ENCODE peak calls at places on chromosome 14, in six cellular contexts. P is CD8-positive, alpha-beta memory T cell; A is stomach; X is A549; C is small intestine; N is heart right ventricle. R is an unnamed sample.

GRCh38 chr14:101315802-101316296 is 245.4 kb upstream of the DIO3 start:
- DNase-seq in P (no peak), A (no peak), X (no peak), C (no peak), N (no peak), R (no peak)

GRCh38 chr14:100011568-100012325 is 53.5 kb upstream of the EVL start:
- DNase-seq in P (no peak), A (no peak), X (no peak), C (peak; percentile 28), N (no peak), R (no peak)

GRCh38 chr14:69002069-69002468 is 23.0 kb upstream of the ACTN1 start:
- DNase-seq in P (no peak), A (peak; percentile 56), X (peak; percentile 51), C (peak; percentile 48), N (peak; percentile 20), R (no peak)

GRCh38 chr14:74140374-74140850 is 55.7 kb downstream of the LIN52 start:
- DNase-seq in P (no peak), A (no peak), X (no peak), C (peak; percentile 82), N (peak; percentile 39), R (no peak)

GRCh38 chr14:103188691-103189480 is 65.6 kb downstream of the TNFAIP2 start:
- DNase-seq in P (no peak), A (peak; percentile 37), X (no peak), C (peak; percentile 67), N (peak; percentile 62), R (no peak)

GRCh38 chr14:101364503-101365328 is 196.6 kb upstream of the DIO3 start:
- DNase-seq in P (no peak), A (no peak), X (no peak), C (no peak), N (no peak), R (no peak)

GRCh38 chr14:20454359-20454644 is 310 bp downstream of the OSGEP start:
- DNase-seq in P (peak; percentile 86), A (peak; percentile 88), X (peak; percentile 77), C (peak; percentile 90), N (no peak), R (no peak)

GRCh38 chr14:32560213-32560857 is 231.2 kb downstream of the AKAP6 start:
- DNase-seq in P (no peak), A (peak; percentile 31), X (peak; percentile 53), C (peak; percentile 70), N (no peak), R (no peak)

GRCh38 chr14:36773558-36773957 is 111.9 kb downstream of the PAX9 start:
- DNase-seq in P (no peak), A (no peak), X (no peak), C (no peak), N (no peak), R (no peak)

GRCh38 chr14:100063314-100063941 is 1.8 kb upstream of the EVL start:
- DNase-seq in P (peak; percentile 41), A (no peak), X (no peak), C (peak; percentile 47), N (no peak), R (no peak)

GRCh38 chr14:93304771-93305170 is 28.1 kb downstream of the BTBD7 start:
- DNase-seq in P (no peak), A (no peak), X (no peak), C (peak; percentile 71), N (no peak), R (no peak)

GRCh38 chr14:36683083-36683724 is 21.5 kb downstream of the PAX9 start:
- DNase-seq in P (no peak), A (no peak), X (no peak), C (no peak), N (no peak), R (no peak)

GRCh38 chr14:53999061-53999488 is 42.5 kb upstream of the BMP4 start:
- DNase-seq in P (no peak), A (no peak), X (no peak), C (no peak), N (no peak), R (no peak)

GRCh38 chr14:85468815-85469214 is 61.1 kb upstream of the FLRT2 start:
- DNase-seq in P (no peak), A (no peak), X (no peak), C (no peak), N (no peak), R (no peak)

GRCh38 chr14:36660736-36661505 is 739 bp upstream of the PAX9 start:
- DNase-seq in P (no peak), A (no peak), X (no peak), C (peak; percentile 30), N (no peak), R (no peak)

GRCh38 chr14:80930836-80931389 is 10.6 kb downstream of the CEP128 start:
- DNase-seq in P (peak; percentile 83), A (no peak), X (no peak), C (peak; percentile 43), N (no peak), R (no peak)

GRCh38 chr14:70585221-70585620 is 15.2 kb downstream of the MED6 start:
- DNase-seq in P (no peak), A (no peak), X (no peak), C (no peak), N (no peak), R (no peak)

GRCh38 chr14:22598896-22599244 is 770 bp downstream of the ABHD4 start:
- DNase-seq in P (peak; percentile 4), A (peak; percentile 64), X (peak; percentile 81), C (peak; percentile 73), N (no peak), R (no peak)

GRCh38 chr14:103527408-103528157 is 1.4 kb upstream of the TRMT61A start:
- DNase-seq in P (no peak), A (no peak), X (no peak), C (no peak), N (peak; percentile 19), R (no peak)

GRCh38 chr14:78902010-78902623 is 731.9 kb downstream of the NRXN3 start:
- DNase-seq in P (no peak), A (peak; percentile 31), X (no peak), C (peak; percentile 11), N (no peak), R (no peak)

GRCh38 chr14:106691601-106692291 is 1165.4 kb downstream of the TMEM121 start:
- DNase-seq in P (peak; percentile 40), A (peak; percentile 28), X (no peak), C (no peak), N (peak; percentile 20), R (no peak)

GRCh38 chr14:91310620-91311283 is 66.2 kb upstream of the GPR68 start:
- DNase-seq in P (peak; percentile 71), A (no peak), X (no peak), C (no peak), N (no peak), R (no peak)

GRCh38 chr14:24712909-24713308 is 78.9 kb upstream of the GZMB start:
- DNase-seq in P (no peak), A (no peak), X (no peak), C (no peak), N (no peak), R (no peak)

GRCh38 chr14:68957688-68958248 is 21.3 kb downstream of the ACTN1 start:
- DNase-seq in P (no peak), A (no peak), X (no peak), C (no peak), N (no peak), R (no peak)

GRCh38 chr14:68245146-68246073 is 425.8 kb downstream of the RAD51B start:
- DNase-seq in P (no peak), A (no peak), X (no peak), C (no peak), N (no peak), R (no peak)

GRCh38 chr14:51430600-51430999 is 190.6 kb downstream of the TMX1 start:
- DNase-seq in P (no peak), A (no peak), X (no peak), C (no peak), N (no peak), R (no peak)

GRCh38 chr14:106809615-106810014 is 1283.2 kb downstream of the TMEM121 start:
- DNase-seq in P (no peak), A (no peak), X (no peak), C (no peak), N (no peak), R (no peak)

GRCh38 chr14:104968541-104969401 is 9.4 kb downstream of the AHNAK2 start:
- DNase-seq in P (no peak), A (no peak), X (peak; percentile 56), C (no peak), N (no peak), R (no peak)

GRCh38 chr14:104972301-104973211 is 5.6 kb downstream of the AHNAK2 start:
- DNase-seq in P (no peak), A (peak; percentile 77), X (peak; percentile 79), C (peak; percentile 91), N (peak; percentile 11), R (no peak)

GRCh38 chr14:104969741-104970230 is 8.4 kb downstream of the AHNAK2 start:
- DNase-seq in P (no peak), A (no peak), X (no peak), C (no peak), N (peak; percentile 10), R (no peak)

GRCh38 chr14:104971447-104972240 is 6.5 kb downstream of the AHNAK2 start:
- DNase-seq in P (no peak), A (no peak), X (no peak), C (no peak), N (peak; percentile 12), R (no peak)

GRCh38 chr14:104970231-104971068 is 7.7 kb downstream of the AHNAK2 start:
- DNase-seq in P (no peak), A (peak; percentile 40), X (peak; percentile 78), C (no peak), N (peak; percentile 36), R (peak; percentile 35)
- H3K27ac ChIP-seq in P (no peak overlapping the region), A (peak overlapping the region; percentile 31), X (peak overlapping the region; percentile 97), C (no peak overlapping the region), N (no peak overlapping the region), R (peak overlapping the region; percentile 98)

DNA sequence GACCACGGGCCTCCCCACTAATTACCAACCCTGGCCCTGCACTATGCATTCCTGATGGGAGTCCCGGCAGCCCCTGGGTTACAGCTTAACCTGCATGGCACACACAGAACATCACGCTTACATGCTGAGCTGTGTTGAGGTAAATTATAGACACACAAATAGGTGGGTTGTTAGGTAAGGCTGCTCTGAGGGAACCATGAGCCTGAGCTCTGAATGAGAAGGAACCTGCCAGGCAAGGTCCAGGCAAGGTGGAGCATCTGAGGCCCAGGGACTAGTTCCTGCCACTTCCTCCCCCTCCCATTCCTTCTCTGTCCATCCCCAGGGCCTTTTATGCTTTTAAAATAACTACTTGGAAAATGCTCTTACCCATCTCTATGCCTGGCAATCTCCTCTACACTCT is 82.7 kb upstream of the ESRRB start:
- DNase-seq in P (no peak), A (no peak), X (no peak), C (no peak), N (no peak), R (no peak)
- H3K27ac ChIP-seq in P (no peak overlapping the region), A (peak overlapping the region; percentile 31), X (no peak overlapping the region), C (no peak overlapping the region), N (no peak overlapping the region), R (no peak overlapping the region)

DNA sequence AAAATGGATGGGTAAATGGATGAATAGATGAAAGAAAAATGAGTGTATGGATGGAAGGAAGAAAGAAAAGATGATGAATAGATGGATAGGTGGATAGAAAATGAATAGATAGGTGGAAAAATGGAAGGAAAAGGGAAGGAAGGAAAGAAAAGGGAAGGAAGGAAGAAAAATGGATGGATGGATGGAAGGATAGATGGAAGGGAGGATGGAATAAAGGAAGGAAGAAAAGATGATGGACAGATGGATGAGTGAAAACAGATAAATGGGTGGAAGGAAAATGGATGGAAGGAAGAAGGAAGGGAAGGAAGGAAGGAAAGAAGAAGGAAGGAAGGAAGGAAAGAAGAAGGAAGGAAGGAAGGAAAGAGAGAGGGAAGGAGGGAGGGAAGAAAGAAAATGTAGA is 107.4 kb downstream of the DICER1 start:
- DNase-seq in P (no peak), A (no peak), X (no peak), C (no peak), N (no peak), R (no peak)
- H3K27ac ChIP-seq in P (no peak overlapping the region), A (no peak overlapping the region), X (no peak overlapping the region), C (no peak overlapping the region), N (no peak overlapping the region), R (no peak overlapping the region)

GRCh38 chr14:34710744-34711143 is 3.6 kb downstream of the CFL2 start:
- DNase-seq in P (no peak), A (no peak), X (no peak), C (no peak), N (no peak), R (no peak)
- H3K27ac ChIP-seq in P (no peak overlapping the region), A (no peak overlapping the region), X (peak overlapping the region; percentile 59), C (no peak overlapping the region), N (peak overlapping the region; percentile 98), R (peak overlapping the region; percentile 21)